ENCODE peak calls at places on chromosomes 5 and 9, in four cellular contexts. One of them, this sample, is unnamed.

GRCh38 chr5:148810821-148811220 is 15.6 kb upstream of the ADRB2 start:
- DNase-seq in K562: no peak
- DNase-seq in HepG2: no peak
- DNase-seq in GM12878: no peak
- DNase-seq in this sample: no peak

GRCh38 chr5:174601937-174602336 is 122.4 kb upstream of the MSX2 start:
- DNase-seq in K562: no peak
- DNase-seq in HepG2: no peak
- DNase-seq in GM12878: no peak
- DNase-seq in this sample: peak; percentile 67

GRCh38 chr9:132412089-132412488 is 2.1 kb downstream of the CFAP77 start:
- DNase-seq in K562: peak; percentile 48
- DNase-seq in HepG2: peak; percentile 10
- DNase-seq in GM12878: no peak
- DNase-seq in this sample: peak; percentile 27

GRCh38 chr5:66406761-66407289 is 189.4 kb upstream of the MAST4 start:
- DNase-seq in K562: no peak
- DNase-seq in HepG2: no peak
- DNase-seq in GM12878: no peak
- DNase-seq in this sample: no peak

GRCh38 chr9:133707065-133707760 is 30.9 kb downstream of the SARDH start:
- DNase-seq in K562: no peak
- DNase-seq in HepG2: no peak
- DNase-seq in GM12878: no peak
- DNase-seq in this sample: no peak

GRCh38 chr5:38515648-38516047 is 40.8 kb downstream of the LIFR start:
- DNase-seq in K562: no peak
- DNase-seq in HepG2: peak; percentile 17
- DNase-seq in GM12878: no peak
- DNase-seq in this sample: peak; percentile 29

GRCh38 chr9:124415852-124416484 is 726 bp upstream of the PSMB7 start:
- DNase-seq in K562: no peak
- DNase-seq in HepG2: no peak
- DNase-seq in GM12878: no peak
- DNase-seq in this sample: no peak

GRCh38 chr5:16437974-16438373 is 27.6 kb downstream of the ZNF622 start:
- DNase-seq in K562: peak; percentile 28
- DNase-seq in HepG2: no peak
- DNase-seq in GM12878: no peak
- DNase-seq in this sample: peak; percentile 27

GRCh38 chr9:125536184-125537152 is 170.5 kb downstream of the MAPKAP1 start:
- DNase-seq in K562: no peak
- DNase-seq in HepG2: no peak
- DNase-seq in GM12878: no peak
- DNase-seq in this sample: no peak

GRCh38 chr5:1439388-1440097 is 5.7 kb downstream of the SLC6A3 start:
- DNase-seq in K562: no peak
- DNase-seq in HepG2: no peak
- DNase-seq in GM12878: no peak
- DNase-seq in this sample: no peak

GRCh38 chr5:107553063-107553676 is 117.6 kb downstream of the EFNA5 start:
- DNase-seq in K562: no peak
- DNase-seq in HepG2: no peak
- DNase-seq in GM12878: no peak
- DNase-seq in this sample: no peak

GRCh38 chr5:95842955-95843544 is 20.5 kb upstream of the GLRX start:
- DNase-seq in K562: peak; percentile 82
- DNase-seq in HepG2: peak; percentile 88
- DNase-seq in GM12878: no peak
- DNase-seq in this sample: no peak

GRCh38 chr9:18461496-18461895 is 12.5 kb upstream of the ADAMTSL1 start:
- DNase-seq in K562: no peak
- DNase-seq in HepG2: no peak
- DNase-seq in GM12878: no peak
- DNase-seq in this sample: no peak

GRCh38 chr9:125240649-125240999 is 519 bp downstream of the HSPA5 start:
- DNase-seq in K562: peak; percentile 28
- DNase-seq in HepG2: peak; percentile 19
- DNase-seq in GM12878: no peak
- DNase-seq in this sample: no peak

GRCh38 chr9:16328349-16328748 is 542.1 kb downstream of the BNC2 start:
- DNase-seq in K562: no peak
- DNase-seq in HepG2: no peak
- DNase-seq in GM12878: no peak
- DNase-seq in this sample: no peak

GRCh38 chr5:41009228-41009627 is 61.9 kb downstream of the MROH2B start:
- DNase-seq in K562: no peak
- DNase-seq in HepG2: peak; percentile 13
- DNase-seq in GM12878: no peak
- DNase-seq in this sample: peak; percentile 16

GRCh38 chr9:24257726-24258125 is 288.0 kb downstream of the IZUMO3 start:
- DNase-seq in K562: no peak
- DNase-seq in HepG2: no peak
- DNase-seq in GM12878: no peak
- DNase-seq in this sample: no peak

GRCh38 chr9:69582544-69583297 is 89.5 kb downstream of the APBA1 start:
- DNase-seq in K562: no peak
- DNase-seq in HepG2: no peak
- DNase-seq in GM12878: no peak
- DNase-seq in this sample: no peak

GRCh38 chr9:2818486-2819121 is 25.3 kb downstream of the PUM3 start:
- DNase-seq in K562: no peak
- DNase-seq in HepG2: no peak
- DNase-seq in GM12878: no peak
- DNase-seq in this sample: no peak

GRCh38 chr9:2817987-2818386 is 25.9 kb downstream of the PUM3 start:
- DNase-seq in K562: no peak
- DNase-seq in HepG2: no peak
- DNase-seq in GM12878: no peak
- DNase-seq in this sample: no peak

GRCh38 chr9:2819165-2819564 is 24.7 kb downstream of the PUM3 start:
- DNase-seq in K562: no peak
- DNase-seq in HepG2: no peak
- DNase-seq in GM12878: no peak
- DNase-seq in this sample: no peak

GRCh38 chr9:2816476-2817141 is 27.3 kb downstream of the PUM3 start:
- DNase-seq in K562: no peak
- DNase-seq in HepG2: no peak
- DNase-seq in GM12878: no peak
- DNase-seq in this sample: no peak

DNA sequence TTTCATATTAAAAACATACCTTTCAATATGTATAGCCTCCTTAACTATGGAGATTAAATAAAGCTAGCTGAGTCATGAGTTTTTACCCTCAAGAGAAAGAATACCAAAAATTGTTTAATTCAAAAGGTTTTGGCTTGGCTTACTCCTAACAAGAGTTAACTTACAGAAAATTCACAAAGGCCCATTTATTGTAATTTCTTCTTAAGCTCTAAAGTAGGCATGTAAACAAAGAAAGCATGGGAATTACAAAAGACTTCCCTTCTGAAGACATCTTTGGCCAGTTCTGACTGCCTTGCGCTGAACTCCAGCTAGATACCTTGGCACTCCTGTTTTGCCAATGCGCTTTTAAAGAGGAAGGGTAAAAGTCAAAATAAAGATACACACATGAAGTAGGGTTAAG is 28.2 kb downstream of the PUM3 start:
- DNase-seq in K562: no peak
- DNase-seq in HepG2: no peak
- DNase-seq in GM12878: no peak
- DNase-seq in this sample: no peak
- TF ChIP-seq POLR2AphosphoS2 in K562: no peak
- TF ChIP-seq POLR2AphosphoS2 in HepG2: no peak
- TF ChIP-seq POLR2AphosphoS2 in GM12878: no peak
- TF ChIP-seq POLR2AphosphoS2 in this sample: no peak

DNA sequence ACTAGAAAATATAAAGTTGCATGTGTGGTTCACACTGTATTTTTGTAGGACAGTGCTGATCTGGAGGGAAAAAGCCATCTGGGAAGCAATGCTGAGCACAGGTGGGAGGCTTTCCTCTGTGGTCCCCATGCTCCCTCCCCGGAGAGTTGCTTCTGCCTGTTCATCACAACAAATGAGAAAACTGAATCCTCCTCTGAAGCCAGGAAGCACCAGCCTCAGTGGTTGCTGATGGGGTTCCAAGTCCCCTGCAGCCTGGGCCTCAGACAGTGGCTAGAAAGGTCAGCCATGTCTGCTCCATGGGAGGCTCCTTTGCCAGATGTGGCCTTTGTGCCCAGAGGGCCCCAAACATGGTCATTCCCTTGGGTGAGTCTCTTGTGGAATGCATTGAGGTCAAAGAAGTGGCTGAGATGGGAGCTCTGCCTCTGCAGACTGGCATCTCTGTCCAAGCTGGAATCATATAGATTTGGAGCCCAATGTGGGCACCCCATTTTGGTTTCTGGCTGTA is 77.6 kb downstream of the C5orf15 start:
- DNase-seq in K562: no peak
- DNase-seq in HepG2: no peak
- DNase-seq in GM12878: no peak
- DNase-seq in this sample: no peak
- H3K9me3 ChIP-seq in K562: no peaks in the 10 kb centered on the region
- H3K9me3 ChIP-seq in HepG2: no peaks in the 10 kb centered on the region
- H3K9me3 ChIP-seq in GM12878: no peaks in the 10 kb centered on the region
- H3K9me3 ChIP-seq in this sample: no peaks in the 10 kb centered on the region

DNA sequence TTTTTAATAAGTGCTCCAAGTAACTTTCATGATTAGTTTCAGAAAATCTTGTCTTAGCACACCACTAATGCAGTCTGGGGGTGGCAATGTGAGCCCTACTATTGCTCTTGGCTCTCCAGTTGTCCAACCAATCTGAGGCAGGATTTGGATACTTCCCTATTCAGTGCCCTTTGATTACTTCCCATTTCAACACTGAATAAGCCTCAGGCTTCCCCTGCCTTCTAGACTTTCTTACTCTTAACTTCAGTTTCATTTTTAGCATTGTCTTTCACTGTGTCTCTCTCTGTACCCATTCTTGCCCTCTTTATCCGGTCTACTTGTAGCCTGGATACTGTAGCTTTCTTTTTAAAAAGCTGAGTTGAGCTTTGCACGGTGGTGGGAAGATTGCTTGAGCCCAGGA is 186.1 kb downstream of the C9orf152 start:
- DNase-seq in K562: no peak
- DNase-seq in HepG2: no peak
- DNase-seq in GM12878: peak; percentile 60
- DNase-seq in this sample: no peak
- TF ChIP-seq POLR2AphosphoS2 in K562: no peak
- TF ChIP-seq POLR2AphosphoS2 in HepG2: no peak
- TF ChIP-seq POLR2AphosphoS2 in GM12878: no peak
- TF ChIP-seq POLR2AphosphoS2 in this sample: no peak

DNA sequence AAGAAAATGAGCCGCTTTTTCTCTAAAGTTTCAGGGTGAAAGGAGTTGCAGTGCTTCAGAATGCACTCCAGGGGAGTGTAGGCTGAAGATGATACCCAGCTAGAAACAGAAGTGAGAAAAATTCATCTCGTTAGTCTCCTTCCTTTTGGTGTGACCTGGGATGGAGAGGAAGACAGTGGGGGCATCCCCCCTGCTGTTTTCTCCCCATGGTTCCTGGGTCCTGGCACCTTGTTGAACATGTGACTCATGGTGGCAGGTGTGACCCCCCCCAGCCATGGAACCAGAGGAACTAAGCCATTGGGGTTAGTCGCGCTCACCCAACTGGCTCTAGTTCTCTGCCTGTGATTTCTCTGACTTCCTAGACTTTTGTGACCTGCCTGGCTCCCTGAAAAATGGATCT is 424.6 kb downstream of the CSNK1G3 start:
- DNase-seq in K562: no peak
- DNase-seq in HepG2: no peak
- DNase-seq in GM12878: no peak
- DNase-seq in this sample: no peak
- H3K9me3 ChIP-seq in K562: no peaks in the 10 kb centered on the region
- H3K9me3 ChIP-seq in HepG2: peaks cover 4% of the 10 kb centered on the region
- H3K9me3 ChIP-seq in GM12878: peaks cover 10% of the 10 kb centered on the region
- H3K9me3 ChIP-seq in this sample: peaks cover 29% of the 10 kb centered on the region

GRCh38 chr9:81035171-81035570 is 654.2 kb downstream of the TLE1 start:
- DNase-seq in K562: no peak
- DNase-seq in HepG2: no peak
- DNase-seq in GM12878: no peak
- DNase-seq in this sample: no peak

GRCh38 chr9:81031422-81032029 is 657.8 kb downstream of the TLE1 start:
- DNase-seq in K562: no peak
- DNase-seq in HepG2: no peak
- DNase-seq in GM12878: no peak
- DNase-seq in this sample: no peak

GRCh38 chr9:81032030-81032572 is 657.2 kb downstream of the TLE1 start:
- DNase-seq in K562: no peak
- DNase-seq in HepG2: peak; percentile 2
- DNase-seq in GM12878: no peak
- DNase-seq in this sample: peak; percentile 54

GRCh38 chr9:81035601-81036000 is 653.7 kb downstream of the TLE1 start:
- DNase-seq in K562: no peak
- DNase-seq in HepG2: no peak
- DNase-seq in GM12878: no peak
- DNase-seq in this sample: no peak

DNA sequence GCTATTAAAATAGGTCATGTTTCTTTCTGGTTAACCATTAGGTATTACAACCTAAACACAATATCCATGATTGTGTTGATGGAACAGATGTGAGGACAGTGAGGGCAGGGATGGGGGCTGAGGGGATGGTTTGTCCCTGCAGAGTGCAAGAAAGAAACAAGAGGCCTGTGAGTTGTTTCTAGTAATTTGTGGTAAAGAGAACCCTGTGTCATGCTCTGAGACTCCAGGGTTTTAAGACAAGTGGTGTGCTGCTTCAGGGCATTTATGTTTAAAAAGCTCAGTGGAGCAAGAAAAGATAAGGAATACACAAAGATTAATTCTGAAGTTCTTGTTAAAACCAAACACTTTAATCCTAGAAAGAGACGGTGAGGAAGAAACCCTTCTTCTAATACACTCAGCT is 656.5 kb downstream of the TLE1 start:
- DNase-seq in K562: no peak
- DNase-seq in HepG2: no peak
- DNase-seq in GM12878: no peak
- DNase-seq in this sample: no peak
- TF ChIP-seq POLR2AphosphoS2 in K562: no peak
- TF ChIP-seq POLR2AphosphoS2 in HepG2: no peak
- TF ChIP-seq POLR2AphosphoS2 in GM12878: no peak
- TF ChIP-seq POLR2AphosphoS2 in this sample: no peak

This sample was measured in A549.